ENCODE peak calls at places on chromosomes 6 and 20, in six cellular contexts. R is mucosa of descending colon, T is uterus, J is non-pigmented ciliary epithelial cell, V is Peyer's patch, K is GOT3. S is an unnamed sample.

GRCh38 chr6:33620158-33620583 is 951 bp upstream of the ITPR3 start:
- DNase-seq in T (no peak), J (no peak), R (peak; percentile 64), K (no peak), V (peak; percentile 71), S (no peak)

GRCh38 chr20:46438156-46438750 is 31.8 kb upstream of the ELMO2 start:
- DNase-seq in V (no peak), T (no peak), R (peak; percentile 4), K (no peak), J (no peak), S (no peak)

GRCh38 chr6:170096803-170097504 is 193.9 kb downstream of the DLL1 start:
- DNase-seq in J (no peak), V (peak; percentile 32), R (no peak), K (no peak), T (peak; percentile 17), S (no peak)

GRCh38 chr6:45416700-45417099 is 39.0 kb upstream of the SUPT3H start:
- DNase-seq in T (no peak), V (no peak), R (no peak), K (no peak), J (no peak), S (no peak)

GRCh38 chr6:23511797-23512196 is 614.2 kb upstream of the NRSN1 start:
- DNase-seq in V (no peak), R (no peak), T (no peak), J (no peak), K (no peak), S (no peak)

GRCh38 chr6:24864345-24864744 is 65.6 kb upstream of the ARMH2 start:
- DNase-seq in K (no peak), V (no peak), R (no peak), J (no peak), T (no peak), S (no peak)

GRCh38 chr6:143160439-143161220 is 99.9 kb downstream of the AIG1 start:
- DNase-seq in V (no peak), T (no peak), J (no peak), R (no peak), K (no peak), S (no peak)

GRCh38 chr6:73802366-73802765 is 106.4 kb downstream of the CD109 start:
- DNase-seq in V (no peak), T (no peak), R (no peak), K (no peak), J (no peak), S (no peak)

GRCh38 chr6:163427498-163428254 is 13.2 kb downstream of the QKI start:
- DNase-seq in K (no peak), V (no peak), R (no peak), T (no peak), J (no peak), S (no peak)

GRCh38 chr6:157291356-157291755 is 32.0 kb downstream of the TMEM242 start:
- DNase-seq in J (no peak), V (no peak), K (no peak), R (no peak), T (no peak), S (no peak)

GRCh38 chr6:21886601-21887091 is 293.1 kb downstream of the SOX4 start:
- DNase-seq in V (no peak), J (peak; percentile 11), T (no peak), R (no peak), K (no peak), S (no peak)

GRCh38 chr6:109695468-109695867 is 4.4 kb downstream of the FIG4 start:
- DNase-seq in J (no peak), T (no peak), R (peak; percentile 32), V (no peak), K (no peak), S (no peak)

GRCh38 chr6:157314705-157315321 is 8.5 kb downstream of the TMEM242 start:
- DNase-seq in T (no peak), K (no peak), V (no peak), J (peak; percentile 48), R (peak; percentile 40), S (no peak)

GRCh38 chr6:28944412-28945006 is 20.7 kb upstream of the TRIM27 start:
- DNase-seq in T (peak; percentile 62), J (no peak), K (no peak), R (peak; percentile 75), V (peak; percentile 68), S (no peak)

GRCh38 chr6:43129434-43130194 is 41.5 kb upstream of the SRF start:
- DNase-seq in T (peak; percentile 51), K (no peak), V (peak; percentile 62), R (peak; percentile 68), J (no peak), S (no peak)